ENCODE peak calls at places on chromosome 6, in eight cellular contexts. C is left ventricle myocardium inferior, N is PC-3, J is SHP77, O is HuH-7.5, G is NCI-H1105, I is Daoy, A is fibroblast of mammary gland. V is an unnamed sample.

GRCh38 chr6:32194825-32195651 is 2.6 kb upstream of the GPSM3 start:
- DNase-seq in N (peak; percentile 58), J (peak; percentile 4), O (no peak), C (no peak), I (peak; percentile 50), A (peak; percentile 73), G (peak; percentile 6), V (no peak)

GRCh38 chr6:155994071-155994470 is 538.4 kb upstream of the NOX3 start:
- DNase-seq in N (no peak), J (no peak), I (no peak), C (no peak), A (no peak), O (no peak), G (no peak), V (no peak)

GRCh38 chr6:158828807-158829206 is 9.6 kb upstream of the EZR start:
- DNase-seq in A (no peak), G (no peak), J (no peak), I (no peak), N (no peak), C (no peak), O (no peak), V (no peak)

GRCh38 chr6:20833881-20834515 is 299.7 kb downstream of the CDKAL1 start:
- DNase-seq in J (no peak), N (no peak), G (no peak), A (no peak), C (no peak), O (no peak), I (no peak), V (no peak)

GRCh38 chr6:5205877-5206840 is 54.6 kb downstream of the LYRM4 start:
- DNase-seq in N (peak; percentile 52), O (peak; percentile 16), C (peak; percentile 67), A (no peak), J (peak; percentile 0), G (no peak), I (peak; percentile 52), V (peak; percentile 23)

GRCh38 chr6:14452567-14453527 is 335.3 kb downstream of the CD83 start:
- DNase-seq in A (no peak), O (no peak), N (no peak), G (no peak), J (no peak), C (no peak), I (no peak), V (no peak)

GRCh38 chr6:154277578-154278128 is 79.0 kb downstream of the IPCEF1 start:
- DNase-seq in G (no peak), I (peak; percentile 38), C (no peak), A (no peak), J (no peak), O (no peak), N (no peak), V (no peak)

GRCh38 chr6:57190140-57190539 is 18.0 kb downstream of the BAG2 start:
- DNase-seq in G (no peak), J (no peak), N (peak; percentile 45), A (peak; percentile 66), O (no peak), C (no peak), I (no peak), V (no peak)

GRCh38 chr6:106916891-106917290 is 57.6 kb downstream of the CD24 start:
- DNase-seq in N (no peak), G (no peak), A (no peak), J (no peak), I (no peak), O (no peak), C (no peak), V (no peak)

V was measured in hypothalamus.